ENCODE peak calls at places on chromosomes 13 and 19, in seven cellular contexts. J, G, L, K, T, W and B are unnamed samples.

GRCh38 chr13:99250977-99251825 is 7.0 kb downstream of the GPR18 start:
- DNase-seq in J (no peak), W (no peak), T (peak), K (no peak), G (no peak), L (no peak), B (no peak)

GRCh38 chr13:100515410-100515800 is 73.2 kb downstream of the GGACT start:
- DNase-seq in L (no peak), T (no peak), J (no peak), G (no peak), K (no peak), W (no peak), B (no peak)

GRCh38 chr13:21014139-21014665 is 47.2 kb downstream of the LATS2 start:
- DNase-seq in T (no peak), L (no peak), K (no peak), G (no peak), J (no peak), W (no peak), B (no peak)

GRCh38 chr13:71871844-71872243 is 4.8 kb upstream of the DACH1 start:
- DNase-seq in W (no peak), J (no peak), T (no peak), K (no peak), L (no peak), G (no peak), B (no peak)

GRCh38 chr13:72208112-72208645 is 341.2 kb upstream of the DACH1 start:
- DNase-seq in G (no peak), J (no peak), W (no peak), T (no peak), K (no peak), L (no peak), B (no peak)

GRCh38 chr19:4115050-4115817 is 8.7 kb downstream of the MAP2K2 start:
- DNase-seq in G (no peak), J (peak), T (no peak), L (no peak), W (peak), K (no peak), B (peak)

GRCh38 chr13:114049026-114049425 is 75.2 kb upstream of the C13orf46 start:
- DNase-seq in L (no peak), T (no peak), K (no peak), J (no peak), G (no peak), W (peak), B (peak)

GRCh38 chr19:31296741-31297390 is 52.4 kb downstream of the TSHZ3 start:
- DNase-seq in W (no peak), T (no peak), K (no peak), G (no peak), L (no peak), J (no peak), B (no peak)

GRCh38 chr13:90757127-90757680 is 590.3 kb upstream of the MIR17HG start:
- DNase-seq in W (no peak), G (no peak), T (peak), K (peak), L (no peak), J (no peak), B (no peak)

DNA sequence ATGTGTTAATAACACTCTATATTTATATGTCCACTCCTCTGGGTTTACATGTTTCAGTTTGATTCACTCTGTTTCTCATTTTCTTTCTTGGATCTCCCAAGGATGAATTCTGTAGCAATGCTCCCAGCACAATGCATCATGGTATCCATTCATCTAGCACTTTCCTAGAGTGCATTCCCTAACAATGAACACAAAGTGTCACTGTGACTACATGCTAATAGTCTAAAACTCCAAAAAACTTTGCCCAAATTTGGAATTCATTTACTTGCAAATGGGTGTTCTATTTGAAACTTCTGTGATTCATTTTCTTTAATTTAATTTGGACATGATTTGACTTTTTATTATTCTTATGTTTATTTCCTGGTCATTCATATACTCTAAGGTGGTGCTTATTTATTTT is 286.3 kb downstream of the POU4F1 start:
- DNase-seq in K (no peak), G (no peak), L (no peak), T (no peak), W (peak), J (no peak), B (no peak)
- TF ChIP-seq CTCF in K (no peak), G (no peak), L (no peak), T (no peak), W (peak), J (no peak), B (no peak)

GRCh38 chr13:43195551-43195950 is 172.2 kb downstream of the DNAJC15 start:
- DNase-seq in W (peak), L (no peak), J (no peak), T (no peak), K (peak), G (no peak), B (no peak)
- TF ChIP-seq CTCF in W (peak), L (no peak), J (no peak), T (no peak), K (peak), G (no peak), B (no peak)

DNA sequence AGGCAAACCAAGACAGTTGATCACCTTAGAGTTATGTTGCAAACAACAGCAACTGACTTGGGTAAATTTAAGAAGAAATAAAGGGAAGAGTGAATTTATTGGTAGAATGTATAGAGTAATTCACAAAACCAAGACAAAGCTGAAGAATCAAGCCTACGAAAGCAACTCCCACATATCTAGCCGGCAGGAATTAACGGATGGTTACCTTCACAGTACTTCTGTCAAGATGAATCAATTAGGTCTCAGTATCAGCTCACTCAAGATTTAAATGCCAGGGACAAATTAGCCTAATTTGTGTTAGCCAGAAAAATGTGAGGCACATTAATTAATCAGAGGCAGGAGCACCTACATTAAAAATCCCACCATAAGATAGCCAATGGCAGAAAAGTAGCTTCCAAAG is 10.7 kb downstream of the KPNA3 start:
- DNase-seq in T (no peak), L (no peak), G (no peak), W (no peak), K (no peak), J (no peak), B (no peak)
- TF ChIP-seq CTCF in T (no peak), L (no peak), G (no peak), W (no peak), K (no peak), J (no peak), B (no peak)

DNA sequence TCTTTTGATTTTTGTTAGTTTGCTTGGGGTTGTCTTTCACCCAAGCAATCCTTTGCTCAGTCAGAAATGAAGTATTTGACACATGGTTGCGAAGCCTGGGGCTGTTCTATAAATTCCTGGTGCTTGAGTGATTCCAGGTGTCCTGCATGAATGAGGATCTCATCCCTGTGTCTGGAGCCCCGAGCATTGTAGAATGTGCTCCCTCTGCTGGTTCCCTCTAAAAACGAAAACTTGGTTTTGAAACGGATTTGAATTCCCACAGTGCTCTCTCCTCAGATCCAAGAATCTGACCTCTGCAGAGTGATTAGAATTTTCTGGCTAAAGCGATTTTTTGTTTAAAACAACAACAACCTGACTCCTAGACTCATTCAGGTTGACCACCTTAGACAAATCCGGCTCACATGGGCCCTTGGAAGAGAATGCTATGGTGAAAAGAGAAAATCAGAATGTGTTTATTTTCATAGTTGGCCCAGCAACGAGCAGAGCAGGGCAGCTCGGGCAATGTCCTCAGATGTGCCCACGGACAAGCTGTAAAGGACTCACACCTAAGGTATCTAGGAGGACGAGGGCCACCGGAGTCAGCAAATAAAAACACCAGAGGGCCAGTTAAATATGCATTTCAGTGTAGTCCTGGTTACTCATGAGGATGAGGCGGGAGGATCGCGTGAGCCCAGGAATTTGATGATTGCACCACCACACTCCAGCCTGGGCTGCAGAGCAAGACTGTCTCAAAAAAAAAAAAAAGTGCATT is 8.7 kb upstream of the ATP12A start:
- DNase-seq in W (peak), K (peak), T (peak), G (peak), J (no peak), L (peak), B (peak)
- TF ChIP-seq CTCF in W (peak), K (peak), T (peak), G (peak), J (peak), L (peak), B (peak)

GRCh38 chr13:60331249-60332012 is 65.6 kb upstream of the TDRD3 start:
- DNase-seq in J (no peak), K (no peak), T (no peak), W (no peak), G (no peak), L (no peak), B (no peak)

GRCh38 chr13:60326273-60326672 is 70.7 kb upstream of the TDRD3 start:
- DNase-seq in W (no peak), G (no peak), K (no peak), L (no peak), T (no peak), J (no peak), B (no peak)

GRCh38 chr13:60328073-60328472 is 68.9 kb upstream of the TDRD3 start:
- DNase-seq in W (no peak), K (no peak), J (no peak), G (no peak), T (no peak), L (no peak), B (no peak)

GRCh38 chr13:60327551-60327950 is 69.5 kb upstream of the TDRD3 start:
- DNase-seq in L (no peak), K (no peak), T (no peak), G (no peak), W (no peak), J (no peak), B (no peak)

GRCh38 chr13:60329221-60329983 is 67.6 kb upstream of the TDRD3 start:
- DNase-seq in J (no peak), L (no peak), T (peak), G (peak), W (peak), K (peak), B (no peak)
- TF ChIP-seq CTCF in J (no peak), L (peak), T (peak), G (no peak), W (peak), K (peak), B (no peak)

GRCh38 chr19:10335149-10336053 is 2.1 kb upstream of the RAVER1 start:
- DNase-seq in W (no peak), T (no peak), L (no peak), J (no peak), G (no peak), K (no peak), B (no peak)
- TF ChIP-seq CTCF in W (no peak), T (no peak), L (no peak), J (no peak), G (no peak), K (no peak), B (no peak)

DNA sequence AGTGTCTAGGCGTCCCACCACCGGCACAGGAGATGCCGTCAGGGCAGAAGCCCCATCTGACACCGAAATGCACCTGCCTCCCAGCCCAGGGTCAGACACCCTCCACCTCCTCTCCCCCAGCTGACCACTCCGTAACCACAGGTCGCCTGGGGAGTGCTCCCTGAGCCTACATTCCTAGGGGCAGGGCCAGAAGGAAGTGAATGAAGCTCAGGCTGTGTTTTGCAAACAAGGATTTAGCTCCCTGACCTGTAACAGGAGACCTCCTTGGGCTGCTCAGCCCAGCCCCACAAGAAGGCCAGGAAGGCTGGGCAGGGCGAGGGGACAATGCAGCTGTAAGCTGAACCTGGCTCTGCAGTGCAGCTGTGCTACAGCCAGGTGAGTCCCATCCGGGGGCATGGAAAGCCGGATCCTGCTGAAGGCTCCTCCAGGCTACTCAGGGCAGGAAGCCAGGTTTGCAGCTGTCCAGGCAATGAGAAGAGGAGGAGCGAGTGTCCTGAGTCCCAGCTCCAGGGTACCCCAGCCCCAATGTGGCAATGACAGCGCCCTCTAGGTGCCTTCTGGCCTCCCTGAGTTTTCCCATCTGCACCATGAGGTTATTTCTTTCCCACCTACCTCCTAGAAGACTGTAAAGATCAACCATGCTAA is 42.1 kb downstream of the RHPN2 start:
- DNase-seq in T (no peak), J (no peak), L (no peak), G (no peak), K (no peak), W (no peak), B (no peak)
- TF ChIP-seq CTCF in T (no peak), J (no peak), L (peak), G (no peak), K (peak), W (no peak), B (no peak)

DNA sequence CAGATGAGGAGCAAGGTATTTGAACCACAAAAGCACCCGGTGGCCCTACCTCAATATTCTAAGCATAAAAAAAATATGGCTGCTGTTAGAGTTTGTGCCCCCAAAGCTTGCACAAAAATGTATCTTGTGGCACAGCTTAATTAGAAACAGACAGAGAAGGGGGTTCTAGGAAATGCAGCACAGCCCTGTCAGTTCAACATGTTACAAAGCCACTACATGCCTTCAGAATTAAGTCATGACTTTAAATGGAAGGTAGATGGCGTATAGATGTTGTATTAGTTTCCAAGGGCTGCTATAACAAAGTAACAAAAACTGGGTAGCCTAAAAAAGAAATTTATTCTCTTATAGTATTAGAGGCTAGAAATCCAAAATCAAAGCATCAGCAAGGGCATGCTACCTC is 703.8 kb downstream of the DIAPH3 start:
- DNase-seq in J (no peak), G (no peak), L (no peak), K (no peak), W (no peak), T (peak), B (no peak)
- TF ChIP-seq CTCF in J (no peak), G (no peak), L (no peak), K (no peak), W (no peak), T (no peak), B (no peak)